ENCODE peak calls at places on chromosomes 13 and 19, in five cellular contexts. S, V, B, R and D are unnamed samples.

GRCh38 chr13:54744747-54745146 is 1716.1 kb downstream of the OLFM4 start:
- DNase-seq in S (no peak), V (no peak), B (no peak), R (no peak), D (no peak)

GRCh38 chr13:33231339-33231738 is 54.2 kb downstream of the STARD13 start:
- DNase-seq in S (no peak), V (no peak), B (no peak), R (no peak), D (no peak)

GRCh38 chr13:107144432-107144831 is 576.5 kb upstream of the ARGLU1 start:
- DNase-seq in S (no peak), V (peak), B (no peak), R (no peak), D (no peak)

GRCh38 chr13:113117335-113117872 is 5.2 kb upstream of the F10 start:
- DNase-seq in S (no peak), V (no peak), B (no peak), R (no peak), D (no peak)

GRCh38 chr19:4233282-4233853 is 4.0 kb downstream of the EBI3 start:
- DNase-seq in S (no peak), V (peak), B (peak), R (no peak), D (no peak)

GRCh38 chr19:48445256-48445605 is 552 bp upstream of the GRWD1 start:
- DNase-seq in S (peak), V (peak), B (peak), R (no peak), D (no peak)

GRCh38 chr13:43487459-43487858 is 299.3 kb downstream of the ENOX1 start:
- DNase-seq in S (no peak), V (peak), B (no peak), R (no peak), D (no peak)

GRCh38 chr19:51066393-51066792 is 1.5 kb upstream of the KLK13 start:
- DNase-seq in S (no peak), V (no peak), B (no peak), R (no peak), D (no peak)

GRCh38 chr19:1016647-1017114 is 4.2 kb downstream of the TMEM259 start:
- DNase-seq in S (no peak), V (no peak), B (peak), R (no peak), D (no peak)

GRCh38 chr13:31037874-31038475 is 105.5 kb downstream of the TEX26 start:
- DNase-seq in S (no peak), V (no peak), B (no peak), R (no peak), D (peak)

GRCh38 chr19:10295847-10296591 is 6.3 kb downstream of the ICAM5 start:
- DNase-seq in S (no peak), V (peak), B (no peak), R (no peak), D (no peak)